ENCODE peak calls at places on chromosomes 6 and 20, in nine cellular contexts. D is PC-9; T is CD8-positive, alpha-beta memory T cell; I is left ventricle myocardium inferior; Y is heart right ventricle; H is tibial artery; B is GM12878; V is IMR-90; C is cardiac muscle cell. Q is an unnamed sample.

GRCh38 chr20:44911264-44911921 is 1.5 kb downstream of the PABPC1L start:
- DNase-seq in T (peak; percentile 34), B (no peak), C (peak; percentile 77), I (no peak), H (no peak), Y (peak; percentile 19), V (peak; percentile 28), D (peak; percentile 92), Q (peak; percentile 29)

GRCh38 chr6:38264605-38265004 is 375.1 kb downstream of the BTBD9 start:
- DNase-seq in H (no peak), B (no peak), V (peak; percentile 54), C (no peak), Y (no peak), I (no peak), T (no peak), D (no peak), Q (no peak)

GRCh38 chr6:113997106-113997505 is 26.2 kb upstream of the HDAC2 start:
- DNase-seq in T (no peak), D (no peak), Y (no peak), C (peak; percentile 79), I (no peak), B (no peak), H (no peak), V (peak; percentile 87), Q (peak; percentile 89)

GRCh38 chr20:24507182-24507853 is 37.9 kb downstream of the SYNDIG1 start:
- DNase-seq in H (no peak), D (no peak), I (no peak), T (no peak), B (no peak), C (no peak), Y (no peak), V (no peak), Q (no peak)

GRCh38 chr20:19934792-19935491 is 82.2 kb upstream of the NAA20 start:
- DNase-seq in T (no peak), C (no peak), I (peak; percentile 58), Y (peak; percentile 86), H (peak; percentile 58), B (no peak), D (peak; percentile 62), V (no peak), Q (no peak)

GRCh38 chr20:23362392-23363256 is 642 bp downstream of the GZF1 start:
- DNase-seq in H (peak; percentile 49), D (no peak), I (peak; percentile 51), C (peak; percentile 34), Y (peak; percentile 34), T (no peak), B (no peak), V (peak; percentile 28), Q (peak; percentile 48)

GRCh38 chr6:52356017-52356416 is 5.9 kb upstream of the PAQR8 start:
- DNase-seq in Y (no peak), C (no peak), D (no peak), T (no peak), B (no peak), I (no peak), V (no peak), H (no peak), Q (no peak)

GRCh38 chr6:127215931-127216330 is 50.7 kb upstream of the RNF146 start:
- DNase-seq in T (no peak), H (no peak), B (no peak), V (no peak), D (no peak), C (no peak), Y (no peak), I (no peak), Q (no peak)

GRCh38 chr6:42197574-42198362 is 3.0 kb upstream of the GUCA1B start:
- DNase-seq in H (no peak), Y (no peak), T (no peak), V (peak; percentile 90), C (peak; percentile 83), D (no peak), I (no peak), B (no peak), Q (peak; percentile 84)

GRCh38 chr6:19663479-19663878 is 173.7 kb upstream of the ID4 start:
- DNase-seq in D (no peak), T (no peak), Y (no peak), B (no peak), V (no peak), I (no peak), C (no peak), H (no peak), Q (no peak)

GRCh38 chr20:31806564-31807355 is 12.4 kb upstream of the MYLK2 start:
- DNase-seq in I (no peak), H (no peak), Y (no peak), T (no peak), V (no peak), B (no peak), D (no peak), C (no peak), Q (no peak)

GRCh38 chr6:43737272-43738081 is 32.5 kb upstream of the VEGFA start:
- DNase-seq in Y (peak; percentile 44), H (no peak), B (no peak), D (peak; percentile 12), T (no peak), V (peak; percentile 28), C (peak; percentile 68), I (peak; percentile 59), Q (peak; percentile 29)

GRCh38 chr20:11716239-11716944 is 201.3 kb upstream of the BTBD3 start:
- DNase-seq in I (no peak), C (peak; percentile 57), B (no peak), T (no peak), V (peak; percentile 90), Y (no peak), D (peak; percentile 12), H (no peak), Q (peak; percentile 88)

GRCh38 chr6:150024646-150025155 is 631 bp downstream of the RAET1L start:
- DNase-seq in B (no peak), C (no peak), T (no peak), I (no peak), D (no peak), Y (no peak), V (no peak), H (no peak), Q (no peak)

GRCh38 chr6:169932491-169932890 is 181.1 kb downstream of the ERMARD start:
- DNase-seq in V (no peak), Y (no peak), I (no peak), T (no peak), H (no peak), B (no peak), C (no peak), D (no peak), Q (no peak)

GRCh38 chr6:161498359-161498758 is 224.5 kb upstream of the AGPAT4 start:
- DNase-seq in B (no peak), D (no peak), H (no peak), I (no peak), V (peak; percentile 61), Y (peak; percentile 18), C (peak; percentile 64), T (no peak), Q (peak; percentile 59)

GRCh38 chr6:31586013-31586412 is at the start of gene LST1:
- DNase-seq in Y (no peak), T (no peak), D (no peak), I (no peak), C (peak; percentile 21), V (no peak), B (no peak), H (peak; percentile 47), Q (peak; percentile 21)
- H3K4me3 ChIP-seq in Y (no peak within 1 kb of the TSS), T (peak within 1 kb of the TSS; percentile 40), D (no peak within 1 kb of the TSS), I (peak within 1 kb of the TSS; percentile 29), C (no peak within 1 kb of the TSS), V (no peak within 1 kb of the TSS), B (peak within 1 kb of the TSS; percentile 68), H (no peak within 1 kb of the TSS), Q (no peak within 1 kb of the TSS)

DNA sequence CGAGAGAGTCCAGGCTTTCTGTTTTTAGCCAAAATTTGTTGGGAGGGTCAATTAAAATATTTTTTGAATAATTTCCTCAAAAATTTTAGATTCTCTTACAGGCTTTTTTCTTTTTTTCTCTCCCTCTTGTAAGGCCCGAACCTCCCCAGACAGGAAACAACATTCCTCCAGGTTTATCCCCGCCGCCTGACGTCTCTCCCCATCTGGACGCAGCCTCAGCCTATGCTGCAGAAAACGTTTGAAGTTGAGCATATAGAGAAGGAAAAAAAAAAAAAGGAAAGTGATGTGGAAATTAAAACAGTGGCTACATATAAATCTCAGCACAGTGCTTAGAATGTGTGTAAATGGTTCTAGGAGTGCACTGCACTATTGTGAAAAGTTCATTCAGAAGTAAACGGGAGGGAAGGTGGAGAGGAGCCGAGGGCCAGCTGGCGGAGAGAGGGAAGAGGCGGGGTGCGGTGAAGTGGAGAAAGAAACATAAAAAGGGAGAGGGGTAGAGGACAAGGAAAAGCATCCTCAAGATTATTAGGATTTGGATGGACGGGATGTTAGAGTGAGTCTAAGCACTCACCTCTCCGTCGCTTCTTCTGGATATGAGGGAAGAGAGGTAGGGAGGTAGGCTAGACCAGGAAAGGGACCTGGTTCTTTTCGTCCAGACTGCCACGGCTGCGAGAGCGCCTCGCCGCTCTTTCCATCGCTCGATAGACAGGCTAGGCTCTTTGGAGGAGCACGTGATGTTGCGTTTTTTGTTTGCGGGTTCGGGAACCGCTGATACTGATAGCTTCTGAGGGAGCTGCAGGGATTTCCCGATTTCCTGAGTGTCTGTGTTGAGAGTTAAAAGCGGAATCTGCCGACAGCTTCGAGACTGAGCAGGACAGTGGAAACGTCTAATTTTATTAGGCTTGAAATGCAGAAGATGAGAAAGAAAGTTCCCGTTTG is 98.7 kb downstream of the TRIM27 start:
- DNase-seq in I (no peak), H (no peak), V (no peak), B (no peak), Y (no peak), C (no peak), T (no peak), D (no peak), Q (no peak)
- H3K4me3 ChIP-seq in I (no peak overlapping the region), H (no peak overlapping the region), V (peak overlapping the region; percentile 2), B (no peak overlapping the region), Y (peak overlapping the region; percentile 10), C (peak overlapping the region; percentile 8), T (no peak overlapping the region), D (no peak overlapping the region), Q (no peak overlapping the region)

DNA sequence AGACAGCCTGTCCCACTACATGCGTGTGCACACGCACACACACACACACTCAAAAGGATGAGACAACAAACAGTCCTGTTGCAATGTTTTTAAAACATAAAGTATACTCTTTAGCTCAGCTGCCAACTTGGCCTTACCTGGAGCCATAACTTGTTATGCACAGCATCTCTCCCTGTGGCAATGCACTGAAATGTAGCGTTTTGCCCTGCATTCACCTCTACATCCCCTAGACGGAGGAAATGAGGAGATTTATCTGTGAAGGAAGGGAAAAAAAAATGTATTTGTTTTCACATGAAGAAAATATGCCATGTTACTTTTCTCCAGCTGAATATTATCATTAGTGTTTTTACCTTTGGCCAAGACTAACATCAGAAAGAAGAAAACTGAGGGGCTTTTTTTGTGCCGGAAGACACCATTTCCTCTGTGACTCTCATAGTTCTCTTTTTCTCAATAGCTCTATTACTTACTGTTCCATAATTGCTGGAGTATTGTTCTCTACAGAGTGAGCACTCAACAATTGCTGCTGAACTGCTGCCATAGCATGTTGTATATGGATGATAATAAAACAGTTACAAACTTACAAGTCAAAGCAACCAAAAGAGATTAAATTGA is 280.4 kb downstream of the PTPRK start:
- DNase-seq in H (no peak), Y (no peak), B (peak; percentile 5), I (no peak), D (no peak), T (no peak), V (no peak), C (no peak), Q (no peak)
- H3K4me3 ChIP-seq in H (no peak overlapping the region), Y (no peak overlapping the region), B (no peak overlapping the region), I (no peak overlapping the region), D (no peak overlapping the region), T (no peak overlapping the region), V (no peak overlapping the region), C (no peak overlapping the region), Q (no peak overlapping the region)

DNA sequence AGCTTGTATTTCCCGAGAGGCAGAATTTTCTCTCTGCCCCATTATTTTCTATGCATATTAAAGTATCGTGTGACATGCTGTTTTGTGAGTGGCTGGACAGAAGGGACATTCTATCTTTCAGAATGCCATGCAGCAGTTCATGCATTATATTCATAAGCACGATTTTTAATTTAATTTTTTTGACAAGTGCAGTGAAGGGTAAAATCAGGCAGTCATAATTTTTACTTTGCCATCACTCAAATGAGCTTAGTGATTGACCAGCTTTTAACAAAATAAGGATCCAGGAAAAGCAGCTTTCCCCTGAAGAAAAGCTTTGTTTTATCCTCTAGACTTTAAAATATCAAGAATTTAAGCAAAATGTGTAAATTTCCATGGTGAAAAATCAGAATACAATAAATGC is 673.3 kb downstream of the KIF16B start:
- DNase-seq in B (no peak), C (no peak), H (no peak), T (no peak), D (no peak), Y (no peak), I (no peak), V (no peak), Q (no peak)
- H3K4me3 ChIP-seq in B (no peak overlapping the region), C (no peak overlapping the region), H (no peak overlapping the region), T (no peak overlapping the region), D (no peak overlapping the region), Y (no peak overlapping the region), I (no peak overlapping the region), V (no peak overlapping the region), Q (no peak overlapping the region)

Q was measured in AG10803.